ENCODE peak calls at places on chromosomes 12 and 14, in four cellular contexts. One of them, this sample, is unnamed.

GRCh38 chr14:50845166-50845565 is 14.2 kb upstream of the NIN start:
- DNase-seq in osteocyte: no peak
- DNase-seq in breast epithelium: no peak
- DNase-seq in WTC11: no peak
- DNase-seq in this sample: no peak

GRCh38 chr12:6374028-6374780 is 1.2 kb downstream of the SCNN1A start:
- DNase-seq in WTC11: no peak
- DNase-seq in breast epithelium: no peak
- DNase-seq in osteocyte: no peak
- DNase-seq in this sample: no peak

GRCh38 chr12:22709292-22709691 is 84.3 kb downstream of the ETNK1 start:
- DNase-seq in breast epithelium: no peak
- DNase-seq in osteocyte: no peak
- DNase-seq in WTC11: no peak
- DNase-seq in this sample: no peak

GRCh38 chr12:124896461-124896860 is 18.0 kb downstream of the UBC start:
- DNase-seq in osteocyte: no peak
- DNase-seq in breast epithelium: no peak
- DNase-seq in WTC11: no peak
- DNase-seq in this sample: no peak

GRCh38 chr14:68476212-68476964 is 316.5 kb downstream of the ZFP36L1 start:
- DNase-seq in WTC11: no peak
- DNase-seq in breast epithelium: peak
- DNase-seq in osteocyte: no peak
- DNase-seq in this sample: no peak

GRCh38 chr12:60052483-60052882 is 456.7 kb downstream of the SLC16A7 start:
- DNase-seq in breast epithelium: no peak
- DNase-seq in WTC11: no peak
- DNase-seq in osteocyte: no peak
- DNase-seq in this sample: no peak

GRCh38 chr14:35374273-35374681 is 30.3 kb downstream of the NFKBIA start:
- DNase-seq in osteocyte: no peak
- DNase-seq in WTC11: no peak
- DNase-seq in breast epithelium: peak
- DNase-seq in this sample: no peak

GRCh38 chr14:65961004-65961403 is 525.2 kb upstream of the CCDC196 start:
- DNase-seq in breast epithelium: no peak
- DNase-seq in osteocyte: no peak
- DNase-seq in WTC11: peak
- DNase-seq in this sample: no peak

GRCh38 chr14:73269729-73270651 is 32.7 kb downstream of the PAPLN start:
- DNase-seq in osteocyte: no peak
- DNase-seq in WTC11: peak
- DNase-seq in breast epithelium: no peak
- DNase-seq in this sample: no peak

GRCh38 chr12:28622416-28622815 is 432.2 kb downstream of the CCDC91 start:
- DNase-seq in osteocyte: no peak
- DNase-seq in breast epithelium: no peak
- DNase-seq in WTC11: no peak
- DNase-seq in this sample: no peak

GRCh38 chr14:95516554-95517209 is at the start of gene SYNE3:
- DNase-seq in osteocyte: no peak
- DNase-seq in WTC11: peak
- DNase-seq in breast epithelium: no peak
- DNase-seq in this sample: no peak

GRCh38 chr12:107404981-107405380 is 280.6 kb upstream of the PWP1 start:
- DNase-seq in breast epithelium: no peak
- DNase-seq in osteocyte: no peak
- DNase-seq in WTC11: peak
- DNase-seq in this sample: no peak

GRCh38 chr14:68604361-68604730 is 188.5 kb downstream of the ZFP36L1 start:
- DNase-seq in breast epithelium: no peak
- DNase-seq in WTC11: no peak
- DNase-seq in osteocyte: no peak
- DNase-seq in this sample: no peak

GRCh38 chr12:92297405-92297804 is 151.8 kb upstream of the BTG1 start:
- DNase-seq in osteocyte: no peak
- DNase-seq in WTC11: no peak
- DNase-seq in breast epithelium: no peak
- DNase-seq in this sample: no peak

GRCh38 chr14:56474419-56475022 is 105.1 kb upstream of the TMEM260 start:
- DNase-seq in osteocyte: no peak
- DNase-seq in breast epithelium: no peak
- DNase-seq in WTC11: no peak
- DNase-seq in this sample: no peak

GRCh38 chr14:53696217-53696965 is 260.2 kb downstream of the BMP4 start:
- DNase-seq in breast epithelium: no peak
- DNase-seq in osteocyte: no peak
- DNase-seq in WTC11: no peak
- DNase-seq in this sample: no peak

GRCh38 chr12:100858658-100859057 is 64.1 kb downstream of the ANO4 start:
- DNase-seq in WTC11: no peak
- DNase-seq in breast epithelium: no peak
- DNase-seq in osteocyte: no peak
- DNase-seq in this sample: no peak

GRCh38 chr12:15199886-15200285 is 21.3 kb downstream of the RERG start:
- DNase-seq in osteocyte: no peak
- DNase-seq in WTC11: no peak
- DNase-seq in breast epithelium: no peak
- DNase-seq in this sample: no peak

GRCh38 chr12:25929096-25929637 is 29.3 kb upstream of the RASSF8 start:
- DNase-seq in breast epithelium: no peak
- DNase-seq in osteocyte: no peak
- DNase-seq in WTC11: no peak
- DNase-seq in this sample: no peak

GRCh38 chr12:7787574-7788315 is 1.5 kb upstream of the NANOG start:
- DNase-seq in breast epithelium: no peak
- DNase-seq in osteocyte: no peak
- DNase-seq in WTC11: peak
- DNase-seq in this sample: no peak

GRCh38 chr12:114407566-114408411 is 1.8 kb upstream of the TBX5 start:
- DNase-seq in breast epithelium: no peak
- DNase-seq in osteocyte: no peak
- DNase-seq in WTC11: peak
- DNase-seq in this sample: no peak

GRCh38 chr14:87002831-87003230 is 990.2 kb downstream of the GALC start:
- DNase-seq in WTC11: no peak
- DNase-seq in osteocyte: no peak
- DNase-seq in breast epithelium: no peak
- DNase-seq in this sample: no peak

GRCh38 chr12:51217133-51217967 is 512 bp downstream of the POU6F1 start:
- DNase-seq in osteocyte: no peak
- DNase-seq in WTC11: peak
- DNase-seq in breast epithelium: peak
- DNase-seq in this sample: peak
- TF ChIP-seq CTCF in osteocyte: peak
- TF ChIP-seq CTCF in WTC11: no peak
- TF ChIP-seq CTCF in breast epithelium: no peak
- TF ChIP-seq CTCF in this sample: no peak

GRCh38 chr12:96397756-96398421 is 2.4 kb downstream of the CDK17 start:
- DNase-seq in breast epithelium: no peak
- DNase-seq in WTC11: no peak
- DNase-seq in osteocyte: no peak
- DNase-seq in this sample: no peak

GRCh38 chr12:96400631-96401060 is 407 bp upstream of the CDK17 start:
- DNase-seq in osteocyte: no peak
- DNase-seq in WTC11: no peak
- DNase-seq in breast epithelium: no peak
- DNase-seq in this sample: no peak

GRCh38 chr12:96399919-96400630 is at the start of gene CDK17:
- DNase-seq in WTC11: peak
- DNase-seq in osteocyte: peak
- DNase-seq in breast epithelium: peak
- DNase-seq in this sample: peak

GRCh38 chr12:96398422-96399080 is 1.7 kb downstream of the CDK17 start:
- DNase-seq in WTC11: no peak
- DNase-seq in osteocyte: no peak
- DNase-seq in breast epithelium: no peak
- DNase-seq in this sample: no peak

GRCh38 chr12:96399081-96399918 is 939 bp downstream of the CDK17 start:
- DNase-seq in WTC11: peak
- DNase-seq in osteocyte: peak
- DNase-seq in breast epithelium: peak
- DNase-seq in this sample: peak
- TF ChIP-seq CTCF in WTC11: no peak
- TF ChIP-seq CTCF in osteocyte: peak
- TF ChIP-seq CTCF in breast epithelium: peak
- TF ChIP-seq CTCF in this sample: no peak

GRCh38 chr14:99808133-99808505 is 14.9 kb downstream of the EML1 start:
- DNase-seq in osteocyte: no peak
- DNase-seq in WTC11: no peak
- DNase-seq in breast epithelium: no peak
- DNase-seq in this sample: no peak
- TF ChIP-seq CTCF in osteocyte: no peak
- TF ChIP-seq CTCF in WTC11: no peak
- TF ChIP-seq CTCF in breast epithelium: no peak
- TF ChIP-seq CTCF in this sample: no peak

GRCh38 chr12:23753627-23754358 is 195.7 kb downstream of the SOX5 start:
- DNase-seq in osteocyte: no peak
- DNase-seq in WTC11: no peak
- DNase-seq in breast epithelium: no peak
- DNase-seq in this sample: no peak
- TF ChIP-seq CTCF in osteocyte: no peak
- TF ChIP-seq CTCF in WTC11: no peak
- TF ChIP-seq CTCF in breast epithelium: no peak
- TF ChIP-seq CTCF in this sample: no peak

DNA sequence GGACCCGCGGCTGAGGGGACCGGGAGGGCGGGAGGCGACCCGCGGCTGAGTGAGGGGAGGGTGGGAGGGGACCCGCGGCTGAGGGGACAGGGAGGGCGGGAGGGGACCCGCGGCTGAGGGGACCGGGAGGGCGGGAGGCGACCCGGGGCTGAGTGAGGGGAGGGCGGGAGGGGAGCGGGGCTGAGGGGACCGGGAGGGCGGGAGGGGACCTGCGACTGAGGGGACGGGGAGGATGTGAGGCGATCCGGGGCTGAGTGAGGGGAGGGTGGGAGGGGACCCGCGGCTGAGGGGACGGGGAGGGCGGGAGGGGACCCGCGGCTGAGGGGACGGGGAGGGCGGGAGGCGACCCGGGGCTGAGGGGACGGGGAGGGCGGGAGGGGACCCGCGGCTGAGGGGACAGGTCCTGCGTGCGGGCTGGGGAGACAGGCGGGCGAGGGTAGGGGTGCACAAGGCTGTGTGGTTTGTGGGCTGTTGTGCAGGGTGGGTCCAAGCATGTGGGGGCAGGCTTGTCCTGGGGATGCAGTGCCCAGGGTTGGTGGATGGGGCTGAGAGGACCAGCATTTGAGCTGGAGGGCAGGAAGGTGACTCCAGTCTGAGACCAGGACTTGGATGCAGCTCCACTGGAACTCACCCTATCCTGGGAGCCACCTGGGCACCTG is 9.2 kb downstream of the PLD4 start:
- DNase-seq in WTC11: peak
- DNase-seq in breast epithelium: no peak
- DNase-seq in osteocyte: no peak
- DNase-seq in this sample: no peak
- TF ChIP-seq CTCF in WTC11: no peak
- TF ChIP-seq CTCF in breast epithelium: no peak
- TF ChIP-seq CTCF in osteocyte: no peak
- TF ChIP-seq CTCF in this sample: no peak

GRCh38 chr12:56377310-56377988 is 14.8 kb upstream of the APOF start:
- DNase-seq in osteocyte: no peak
- DNase-seq in WTC11: no peak
- DNase-seq in breast epithelium: no peak
- DNase-seq in this sample: no peak
- TF ChIP-seq CTCF in osteocyte: no peak
- TF ChIP-seq CTCF in WTC11: no peak
- TF ChIP-seq CTCF in breast epithelium: no peak
- TF ChIP-seq CTCF in this sample: no peak

GRCh38 chr12:81043979-81044740 is 33.7 kb upstream of the ACSS3 start:
- DNase-seq in breast epithelium: no peak
- DNase-seq in osteocyte: no peak
- DNase-seq in WTC11: no peak
- DNase-seq in this sample: no peak
- TF ChIP-seq CTCF in breast epithelium: no peak
- TF ChIP-seq CTCF in osteocyte: no peak
- TF ChIP-seq CTCF in WTC11: no peak
- TF ChIP-seq CTCF in this sample: no peak

GRCh38 chr14:105200074-105200473 is 19.0 kb upstream of the NUDT14 start:
- DNase-seq in osteocyte: no peak
- DNase-seq in breast epithelium: no peak
- DNase-seq in WTC11: peak
- DNase-seq in this sample: no peak

GRCh38 chr14:105197274-105197673 is 16.2 kb upstream of the NUDT14 start:
- DNase-seq in osteocyte: no peak
- DNase-seq in breast epithelium: no peak
- DNase-seq in WTC11: no peak
- DNase-seq in this sample: no peak

GRCh38 chr14:105200641-105201040 is 19.5 kb upstream of the NUDT14 start:
- DNase-seq in osteocyte: no peak
- DNase-seq in WTC11: no peak
- DNase-seq in breast epithelium: no peak
- DNase-seq in this sample: no peak

GRCh38 chr14:105199093-105199492 is 18.0 kb upstream of the NUDT14 start:
- DNase-seq in osteocyte: no peak
- DNase-seq in WTC11: no peak
- DNase-seq in breast epithelium: no peak
- DNase-seq in this sample: no peak

DNA sequence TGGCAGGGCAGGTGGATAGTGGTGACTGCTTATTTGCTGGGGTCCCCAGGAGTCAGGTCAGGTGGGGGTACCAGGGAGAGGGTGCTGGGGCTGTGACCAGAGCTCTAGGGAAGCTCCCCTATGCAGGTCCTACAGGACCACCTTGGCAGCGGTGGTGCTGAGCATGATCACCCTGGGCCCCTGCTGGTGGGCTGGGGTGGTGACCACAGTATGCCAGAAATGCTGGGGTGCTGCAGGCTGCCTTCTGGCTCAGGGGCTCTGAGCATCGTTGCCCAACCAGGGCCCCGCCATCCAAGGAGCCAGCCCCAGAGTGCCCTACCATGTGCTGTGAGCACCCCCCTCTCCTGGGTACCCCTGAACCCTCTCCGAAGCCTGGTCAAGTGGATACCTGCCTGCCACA is 17.5 kb upstream of the NUDT14 start:
- DNase-seq in WTC11: no peak
- DNase-seq in osteocyte: no peak
- DNase-seq in breast epithelium: no peak
- DNase-seq in this sample: no peak
- TF ChIP-seq CTCF in WTC11: no peak
- TF ChIP-seq CTCF in osteocyte: no peak
- TF ChIP-seq CTCF in breast epithelium: no peak
- TF ChIP-seq CTCF in this sample: peak

GRCh38 chr14:22131749-22132476 is 457.1 kb downstream of the DAD1 start:
- DNase-seq in breast epithelium: no peak
- DNase-seq in osteocyte: no peak
- DNase-seq in WTC11: peak
- DNase-seq in this sample: no peak
- TF ChIP-seq CTCF in breast epithelium: no peak
- TF ChIP-seq CTCF in osteocyte: peak
- TF ChIP-seq CTCF in WTC11: peak
- TF ChIP-seq CTCF in this sample: peak

GRCh38 chr12:109433618-109434017 is 43.5 kb downstream of the KCTD10 start:
- DNase-seq in breast epithelium: no peak
- DNase-seq in WTC11: peak
- DNase-seq in osteocyte: no peak
- DNase-seq in this sample: no peak
- TF ChIP-seq CTCF in breast epithelium: no peak
- TF ChIP-seq CTCF in WTC11: peak
- TF ChIP-seq CTCF in osteocyte: peak
- TF ChIP-seq CTCF in this sample: peak